ENCODE peak calls at places on chromosomes 6 and 20, in four cellular contexts. D is endothelial cell of umbilical vein, N is upper lobe of left lung, U is spleen. T is an unnamed sample.

GRCh38 chr6:14758421-14759043 is 487.3 kb upstream of the JARID2 start:
- DNase-seq in U (no peak), D (no peak), N (no peak), T (no peak)

GRCh38 chr6:3405182-3405518 is 51.7 kb downstream of the SLC22A23 start:
- DNase-seq in N (no peak), U (no peak), D (no peak), T (no peak)

GRCh38 chr6:170100046-170100445 is 190.8 kb downstream of the DLL1 start:
- DNase-seq in N (no peak), U (peak), D (no peak), T (no peak)

GRCh38 chr6:26553739-26554668 is 15.8 kb downstream of the HMGN4 start:
- DNase-seq in N (no peak), D (peak), U (peak), T (no peak)

GRCh38 chr6:34551720-34552119 is 4.4 kb downstream of the SPDEF start:
- DNase-seq in D (no peak), N (no peak), U (no peak), T (no peak)

GRCh38 chr6:168162366-168162765 is 83.4 kb upstream of the FRMD1 start:
- DNase-seq in U (no peak), N (no peak), D (no peak), T (peak)

GRCh38 chr20:16803965-16804792 is 56.0 kb downstream of the OTOR start:
- DNase-seq in U (no peak), D (peak), N (no peak), T (no peak)

GRCh38 chr20:48282591-48283228 is 497.4 kb upstream of the SULF2 start:
- DNase-seq in D (no peak), N (no peak), U (no peak), T (no peak)

GRCh38 chr6:13794184-13794583 is 20.2 kb downstream of the MCUR1 start:
- DNase-seq in D (peak), N (no peak), U (no peak), T (no peak)

GRCh38 chr6:147202516-147203310 is 1.5 kb upstream of the STXBP5 start:
- DNase-seq in N (peak), D (peak), U (peak), T (peak)

GRCh38 chr6:32369678-32370077 is 2.0 kb downstream of the TSBP1 start:
- DNase-seq in D (peak), N (no peak), U (no peak), T (no peak)

GRCh38 chr6:149563203-149563927 is 2.8 kb upstream of the GINM1 start:
- DNase-seq in U (no peak), N (no peak), D (peak), T (no peak)

GRCh38 chr6:129331450-129332138 is 378.4 kb downstream of the ARHGAP18 start:
- DNase-seq in N (no peak), D (peak), U (no peak), T (no peak)

GRCh38 chr6:40490508-40490907 is 96.7 kb downstream of the LRFN2 start:
- DNase-seq in N (no peak), U (no peak), D (no peak), T (no peak)

GRCh38 chr6:105259912-105260889 is 80.4 kb upstream of the POPDC3 start:
- DNase-seq in D (peak), U (no peak), N (no peak), T (no peak)

GRCh38 chr6:125102411-125102810 is 51.2 kb upstream of the TPD52L1 start:
- DNase-seq in U (no peak), N (no peak), D (peak), T (no peak)

GRCh38 chr6:34438705-34439104 is 12.8 kb upstream of the RPS10 start:
- DNase-seq in D (no peak), N (no peak), U (no peak), T (no peak)

GRCh38 chr20:53795170-53795569 is 201.5 kb upstream of the ZNF217 start:
- DNase-seq in U (no peak), N (no peak), D (no peak), T (no peak)

GRCh38 chr20:48797275-48797825 is 30.4 kb downstream of the PREX1 start:
- DNase-seq in D (no peak), N (peak), U (peak), T (no peak)

GRCh38 chr6:8182209-8182845 is 80.0 kb upstream of the EEF1E1 start:
- DNase-seq in D (no peak), U (no peak), N (no peak), T (no peak)
- TF ChIP-seq POLR2AphosphoS5 in D (no peak), U (no peak), N (no peak), T (no peak)

DNA sequence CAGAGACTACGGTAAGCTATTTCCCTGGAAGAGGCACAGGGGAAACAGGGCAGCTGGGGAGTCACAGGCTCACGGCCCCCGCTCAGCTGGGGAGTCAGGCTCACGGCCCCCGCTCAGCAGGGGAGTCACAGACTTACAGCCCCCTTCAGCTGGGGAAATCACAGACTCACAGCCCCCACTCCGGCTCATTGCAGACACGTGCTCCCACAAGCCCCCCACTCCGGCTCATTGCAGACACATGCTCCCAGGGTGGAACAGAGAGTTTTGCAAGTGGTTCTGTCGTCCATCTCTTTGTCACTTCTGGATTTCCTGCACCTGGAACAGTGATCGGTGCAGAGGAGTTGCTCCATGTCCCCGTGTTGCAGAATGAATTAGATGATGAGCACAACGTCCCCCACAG is 405.5 kb downstream of the CDH26 start:
- DNase-seq in N (peak), D (no peak), U (no peak), T (no peak)
- TF ChIP-seq POLR2AphosphoS5 in N (no peak), D (no peak), U (no peak), T (no peak)

GRCh38 chr20:64038579-64039292 is 2.8 kb downstream of the C20orf204 start:
- DNase-seq in D (peak), N (peak), U (peak), T (peak)

GRCh38 chr20:64041781-64042771 is 6.1 kb downstream of the C20orf204 start:
- DNase-seq in D (peak), N (peak), U (peak), T (no peak)

GRCh38 chr20:64041040-64041780 is 5.2 kb downstream of the C20orf204 start:
- DNase-seq in N (no peak), D (peak), U (peak), T (no peak)

GRCh38 chr20:64039293-64040160 is 3.5 kb downstream of the C20orf204 start:
- DNase-seq in N (no peak), U (no peak), D (peak), T (no peak)

GRCh38 chr20:64040231-64041039 is 4.5 kb downstream of the C20orf204 start:
- DNase-seq in D (no peak), N (peak), U (peak), T (peak)
- TF ChIP-seq POLR2AphosphoS5 in D (no peak), N (no peak), U (no peak), T (no peak)

GRCh38 chr20:24656391-24656790 is 187.0 kb downstream of the SYNDIG1 start:
- DNase-seq in N (no peak), U (no peak), D (no peak), T (no peak)
- TF ChIP-seq POLR2AphosphoS5 in N (no peak), U (no peak), D (no peak), T (no peak)

GRCh38 chr6:139336488-139336887 is 38.0 kb downstream of the CITED2 start:
- DNase-seq in U (no peak), D (no peak), N (no peak), T (no peak)
- TF ChIP-seq POLR2AphosphoS5 in U (no peak), D (no peak), N (no peak), T (no peak)

GRCh38 chr20:50380697-50381040 is 129.5 kb upstream of the PTPN1 start:
- DNase-seq in D (peak), N (no peak), U (no peak), T (no peak)

GRCh38 chr20:50378170-50379000 is 131.8 kb upstream of the PTPN1 start:
- DNase-seq in D (no peak), N (no peak), U (no peak), T (no peak)

GRCh38 chr20:50381053-50381732 is 129.0 kb upstream of the PTPN1 start:
- DNase-seq in N (no peak), D (no peak), U (no peak), T (no peak)

GRCh38 chr20:50379991-50380696 is 130.0 kb upstream of the PTPN1 start:
- DNase-seq in U (no peak), N (no peak), D (no peak), T (no peak)

GRCh38 chr20:50379049-50379990 is 130.9 kb upstream of the PTPN1 start:
- DNase-seq in D (peak), U (peak), N (peak), T (peak)
- TF ChIP-seq POLR2AphosphoS5 in D (no peak), U (peak), N (peak), T (no peak)

DNA sequence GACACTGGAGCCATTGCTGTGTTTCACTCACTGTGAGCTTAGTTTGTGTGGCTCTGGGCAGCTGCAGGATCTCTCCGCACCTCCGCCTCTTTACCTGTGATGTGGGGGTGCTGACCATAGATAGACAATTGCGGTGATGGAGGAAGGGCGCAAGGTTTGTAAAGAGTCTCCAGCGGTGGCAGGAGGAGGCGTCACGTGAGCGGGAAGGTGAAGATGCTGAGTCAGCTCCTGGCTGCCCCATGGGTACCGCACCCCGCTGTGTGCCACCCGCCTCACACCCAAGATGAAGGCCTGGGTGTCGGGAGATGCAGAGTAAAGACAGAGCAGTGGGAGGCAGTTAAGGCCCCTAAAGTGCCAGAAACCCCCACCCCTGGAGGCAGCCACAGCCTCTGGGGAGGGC is 9.0 kb upstream of the KCNQ2 start:
- DNase-seq in U (no peak), N (peak), D (no peak), T (no peak)
- TF ChIP-seq POLR2AphosphoS5 in U (no peak), N (no peak), D (no peak), T (no peak)

T was measured in suprapubic skin.